ENCODE peak calls at places on chromosomes 5 and 9, in six cellular contexts. Z is endothelial cell of umbilical vein, C is right lobe of liver, L is uterus, E is A549, P is spleen. T is an unnamed sample.

GRCh38 chr9:106403081-106403480 is 459.9 kb upstream of the ZNF462 start:
- DNase-seq in Z (no peak), C (no peak), L (no peak), E (no peak), P (no peak), T (no peak)

GRCh38 chr5:78785454-78785853 is 136.9 kb upstream of the LHFPL2 start:
- DNase-seq in Z (no peak), C (no peak), L (no peak), E (no peak), P (no peak), T (no peak)

GRCh38 chr9:111482656-111483418 is 1.3 kb downstream of the ECPAS start:
- DNase-seq in Z (peak; percentile 50), C (peak; percentile 86), L (peak; percentile 70), E (peak; percentile 65), P (peak; percentile 95), T (peak; percentile 94)

GRCh38 chr5:142095035-142095434 is 13.5 kb upstream of the NDFIP1 start:
- DNase-seq in Z (no peak), C (no peak), L (no peak), E (no peak), P (no peak), T (no peak)

GRCh38 chr9:5089737-5090136 is 95.7 kb downstream of the INSL6 start:
- DNase-seq in Z (peak; percentile 11), C (no peak), L (no peak), E (no peak), P (no peak), T (no peak)

GRCh38 chr5:140311011-140311467 is 8.1 kb upstream of the PFDN1 start:
- DNase-seq in Z (peak; percentile 96), C (no peak), L (no peak), E (no peak), P (no peak), T (no peak)

GRCh38 chr9:127450170-127450830 is 906 bp downstream of the RPL12 start:
- DNase-seq in Z (peak; percentile 16), C (no peak), L (no peak), E (no peak), P (no peak), T (no peak)

GRCh38 chr5:150585781-150586461 is 54.5 kb upstream of the SYNPO start:
- DNase-seq in Z (no peak), C (peak; percentile 63), L (no peak), E (no peak), P (no peak), T (no peak)

GRCh38 chr5:109692011-109692410 is 2.3 kb downstream of the MAN2A1 start:
- DNase-seq in Z (peak; percentile 14), C (no peak), L (no peak), E (no peak), P (no peak), T (no peak)

GRCh38 chr5:61625682-61626620 is 293.9 kb downstream of the ZSWIM6 start:
- DNase-seq in Z (peak; percentile 51), C (peak; percentile 79), L (peak; percentile 48), E (peak; percentile 68), P (peak; percentile 90), T (no peak)

GRCh38 chr5:158629591-158630312 is 470.0 kb downstream of the EBF1 start:
- DNase-seq in Z (no peak), C (no peak), L (no peak), E (no peak), P (no peak), T (no peak)

GRCh38 chr5:58714046-58714445 is 131.2 kb downstream of the RAB3C start:
- DNase-seq in Z (no peak), C (no peak), L (no peak), E (no peak), P (no peak), T (no peak)

GRCh38 chr9:116576386-116576785 is 110.7 kb upstream of the TRIM32 start:
- DNase-seq in Z (no peak), C (no peak), L (no peak), E (no peak), P (no peak), T (no peak)

GRCh38 chr5:45454114-45454513 is 242.1 kb downstream of the HCN1 start:
- DNase-seq in Z (peak; percentile 54), C (no peak), L (no peak), E (no peak), P (no peak), T (no peak)

GRCh38 chr9:69535296-69535832 is 136.8 kb downstream of the APBA1 start:
- DNase-seq in Z (no peak), C (no peak), L (no peak), E (no peak), P (no peak), T (no peak)
- TF ChIP-seq POLR2A in Z (no peak), C (no peak), L (no peak), E (no peak), P (no peak), T (no peak)

GRCh38 chr9:37752646-37753488 is 738 bp upstream of the TRMT10B start:
- DNase-seq in Z (no peak), C (no peak), L (no peak), E (no peak), P (no peak), T (no peak)
- TF ChIP-seq POLR2A in Z (no peak), C (no peak), L (no peak), E (no peak), P (no peak), T (no peak)

GRCh38 chr5:83050723-83051340 is 26.4 kb downstream of the TMEM167A start:
- DNase-seq in Z (no peak), C (no peak), L (no peak), E (no peak), P (no peak), T (no peak)
- TF ChIP-seq POLR2A in Z (no peak), C (no peak), L (no peak), E (no peak), P (no peak), T (no peak)

GRCh38 chr5:179698935-179699639 is at the start of gene CANX:
- DNase-seq in Z (peak; percentile 46), C (no peak), L (no peak), E (peak; percentile 44), P (no peak), T (no peak)
- TF ChIP-seq POLR2A in Z (peak; percentile 7), C (peak; percentile 89), L (peak; percentile 94), E (peak; percentile 90), P (no peak), T (peak; percentile 90)

DNA sequence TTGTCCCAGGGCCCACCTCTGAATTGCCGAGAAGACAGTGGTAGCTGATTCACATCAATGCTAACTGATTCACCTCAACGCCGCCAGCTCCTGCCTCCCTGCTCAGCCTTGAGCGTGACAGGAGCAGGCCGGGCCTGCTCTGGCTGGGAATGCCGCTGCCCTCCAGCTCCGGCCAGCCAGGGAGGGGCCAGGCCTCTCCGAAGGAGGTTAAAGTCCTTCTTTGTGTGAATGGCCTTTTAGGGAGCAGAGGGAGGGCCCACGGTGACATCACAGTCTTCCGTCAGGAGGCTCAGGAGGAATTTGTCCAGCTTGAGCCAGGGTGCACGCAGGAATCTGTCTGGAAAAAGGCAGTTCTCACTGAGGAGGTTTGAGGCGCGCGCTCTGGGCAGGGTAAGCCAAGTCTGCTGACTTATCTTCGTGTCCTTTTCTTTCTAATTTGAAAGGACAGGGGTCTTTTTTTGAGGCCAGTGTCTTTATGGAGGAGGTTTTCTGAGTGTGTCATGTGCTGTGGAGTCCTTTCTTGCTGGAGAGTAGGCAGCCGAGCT is 82.7 kb downstream of the C9orf152 start:
- DNase-seq in Z (peak; percentile 81), C (peak; percentile 91), L (peak; percentile 91), E (peak; percentile 62), P (peak; percentile 81), T (peak; percentile 97)
- TF ChIP-seq POLR2A in Z (no peak), C (peak; percentile 56), L (peak; percentile 51), E (peak; percentile 49), P (no peak), T (no peak)

DNA sequence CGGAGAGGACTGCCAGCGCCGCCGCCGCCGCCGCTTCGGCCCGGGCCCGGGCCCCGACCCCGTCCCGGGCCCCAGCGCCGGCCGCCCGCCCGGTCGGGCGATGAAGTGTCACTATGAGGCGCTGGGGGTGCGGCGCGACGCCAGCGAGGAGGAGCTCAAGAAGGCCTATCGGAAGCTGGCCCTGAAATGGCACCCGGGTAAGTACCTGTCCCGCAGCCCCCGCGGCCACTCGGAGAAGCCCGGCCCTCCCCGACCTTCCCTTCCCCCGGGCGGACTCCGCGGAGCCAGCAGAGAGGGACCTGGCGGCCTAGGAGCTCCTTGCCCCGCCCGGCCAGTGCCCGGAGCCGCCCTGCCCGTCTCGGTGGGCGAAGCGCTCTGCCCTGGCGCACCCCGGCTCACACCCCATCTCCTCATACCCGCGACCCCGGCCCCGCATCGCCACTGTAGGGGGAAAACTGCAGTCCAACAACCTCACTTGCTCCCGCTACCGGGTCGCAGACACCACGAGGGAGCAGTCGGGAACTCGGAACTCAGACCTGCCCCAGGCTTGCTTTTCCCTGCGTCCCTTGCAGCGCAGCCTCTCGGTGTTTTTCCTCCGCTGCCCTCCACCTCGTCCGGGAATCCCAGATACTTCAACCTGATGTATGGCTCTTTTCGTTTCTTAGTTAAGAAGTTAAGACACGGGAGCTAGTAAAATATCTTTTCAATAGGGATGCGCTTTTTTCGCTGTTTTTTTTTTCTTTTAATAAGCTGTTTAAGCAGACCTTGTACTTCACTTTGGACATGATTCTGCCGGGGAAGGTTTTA is 564 bp downstream of the DNAJC21 start:
- DNase-seq in Z (peak; percentile 69), C (peak; percentile 95), L (peak; percentile 77), E (peak; percentile 73), P (peak; percentile 97), T (peak; percentile 95)
- TF ChIP-seq POLR2A in Z (peak; percentile 47), C (peak; percentile 86), L (peak; percentile 40), E (peak; percentile 54), P (no peak), T (no peak)

DNA sequence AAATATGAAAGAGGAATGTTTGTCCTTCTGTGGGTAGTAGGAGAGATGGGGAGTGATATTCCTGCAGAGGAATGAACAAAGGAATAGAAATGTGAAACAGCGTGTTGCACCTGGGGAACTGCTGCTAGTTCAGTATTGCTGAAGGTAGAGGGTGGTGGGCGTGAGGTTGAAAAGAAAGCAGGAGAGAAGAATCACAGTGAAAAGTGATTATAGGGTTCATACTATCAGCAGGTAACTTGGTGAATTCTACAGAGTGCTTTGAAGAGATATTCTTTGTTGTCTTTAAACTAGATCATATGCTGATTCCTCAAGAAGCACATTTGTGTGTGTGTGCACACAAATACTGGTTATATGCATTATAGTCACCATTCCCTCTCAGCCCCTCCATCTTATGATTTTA is 95.6 kb downstream of the ADGRV1 start:
- DNase-seq in Z (no peak), C (no peak), L (no peak), E (no peak), P (no peak), T (no peak)
- TF ChIP-seq POLR2A in Z (no peak), C (no peak), L (no peak), E (no peak), P (no peak), T (no peak)

GRCh38 chr5:133829786-133830185 is 138.6 kb downstream of the C5orf15 start:
- DNase-seq in Z (no peak), C (peak; percentile 14), L (no peak), E (no peak), P (no peak), T (no peak)
- TF ChIP-seq POLR2A in Z (no peak), C (no peak), L (no peak), E (no peak), P (no peak), T (no peak)